ENCODE peak calls at places on chromosome 22, in nine cellular contexts. One of them, this sample, is unnamed.

GRCh38 chr22:39617761-39618757 is 47.5 kb downstream of the CACNA1I start:
- DNase-seq in GM23248: no peak
- DNase-seq in AG04450: no peak
- DNase-seq in effector memory CD4-positive, alpha-beta T cell: no peak
- DNase-seq in esophagus muscularis mucosa: no peak
- DNase-seq in GM23338: peak
- DNase-seq in H9: no peak
- DNase-seq in adrenal gland: no peak
- DNase-seq in pancreas: no peak
- DNase-seq in this sample: no peak

GRCh38 chr22:25213221-25213620 is 6.2 kb upstream of the CRYBB2 start:
- DNase-seq in H9: no peak
- DNase-seq in effector memory CD4-positive, alpha-beta T cell: no peak
- DNase-seq in pancreas: no peak
- DNase-seq in GM23248: no peak
- DNase-seq in esophagus muscularis mucosa: no peak
- DNase-seq in GM23338: no peak
- DNase-seq in adrenal gland: no peak
- DNase-seq in AG04450: no peak
- DNase-seq in this sample: no peak

GRCh38 chr22:19767427-19768380 is 7.1 kb downstream of the TBX1 start:
- DNase-seq in GM23338: peak
- DNase-seq in GM23248: no peak
- DNase-seq in pancreas: peak
- DNase-seq in H9: peak
- DNase-seq in AG04450: no peak
- DNase-seq in effector memory CD4-positive, alpha-beta T cell: no peak
- DNase-seq in adrenal gland: peak
- DNase-seq in esophagus muscularis mucosa: no peak
- DNase-seq in this sample: no peak

GRCh38 chr22:43114958-43115357 is 4.4 kb downstream of the BIK start:
- DNase-seq in GM23338: no peak
- DNase-seq in esophagus muscularis mucosa: no peak
- DNase-seq in effector memory CD4-positive, alpha-beta T cell: no peak
- DNase-seq in AG04450: no peak
- DNase-seq in H9: no peak
- DNase-seq in adrenal gland: no peak
- DNase-seq in pancreas: peak
- DNase-seq in GM23248: no peak
- DNase-seq in this sample: no peak

GRCh38 chr22:39173787-39174497 is 21.5 kb upstream of the CBX7 start:
- DNase-seq in AG04450: no peak
- DNase-seq in pancreas: no peak
- DNase-seq in adrenal gland: no peak
- DNase-seq in GM23248: peak
- DNase-seq in effector memory CD4-positive, alpha-beta T cell: peak
- DNase-seq in GM23338: no peak
- DNase-seq in H9: no peak
- DNase-seq in esophagus muscularis mucosa: no peak
- DNase-seq in this sample: peak

GRCh38 chr22:38649841-38650522 is 6.2 kb downstream of the FAM227A start:
- DNase-seq in GM23248: no peak
- DNase-seq in adrenal gland: no peak
- DNase-seq in GM23338: no peak
- DNase-seq in pancreas: no peak
- DNase-seq in AG04450: no peak
- DNase-seq in effector memory CD4-positive, alpha-beta T cell: no peak
- DNase-seq in H9: no peak
- DNase-seq in esophagus muscularis mucosa: no peak
- DNase-seq in this sample: no peak

GRCh38 chr22:49289822-49290221 is 537.9 kb downstream of the BRD1 start:
- DNase-seq in H9: no peak
- DNase-seq in esophagus muscularis mucosa: no peak
- DNase-seq in effector memory CD4-positive, alpha-beta T cell: no peak
- DNase-seq in AG04450: no peak
- DNase-seq in pancreas: no peak
- DNase-seq in GM23248: no peak
- DNase-seq in GM23338: no peak
- DNase-seq in adrenal gland: no peak
- DNase-seq in this sample: no peak

GRCh38 chr22:32684148-32684821 is 117.2 kb upstream of the TIMP3 start:
- DNase-seq in adrenal gland: no peak
- DNase-seq in GM23248: no peak
- DNase-seq in H9: no peak
- DNase-seq in effector memory CD4-positive, alpha-beta T cell: no peak
- DNase-seq in esophagus muscularis mucosa: no peak
- DNase-seq in AG04450: no peak
- DNase-seq in pancreas: no peak
- DNase-seq in GM23338: no peak
- DNase-seq in this sample: no peak

GRCh38 chr22:33111491-33111890 is 53.3 kb upstream of the SYN3 start:
- DNase-seq in pancreas: no peak
- DNase-seq in H9: no peak
- DNase-seq in AG04450: no peak
- DNase-seq in GM23338: peak
- DNase-seq in GM23248: peak
- DNase-seq in effector memory CD4-positive, alpha-beta T cell: no peak
- DNase-seq in adrenal gland: no peak
- DNase-seq in esophagus muscularis mucosa: no peak
- DNase-seq in this sample: no peak

GRCh38 chr22:42918500-42918899 is 61.4 kb upstream of the ARFGAP3 start:
- DNase-seq in pancreas: peak
- DNase-seq in effector memory CD4-positive, alpha-beta T cell: no peak
- DNase-seq in esophagus muscularis mucosa: no peak
- DNase-seq in GM23248: no peak
- DNase-seq in H9: no peak
- DNase-seq in GM23338: no peak
- DNase-seq in AG04450: no peak
- DNase-seq in adrenal gland: no peak
- DNase-seq in this sample: no peak

GRCh38 chr22:50656122-50657070 is 16.2 kb upstream of the SHANK3 start:
- DNase-seq in esophagus muscularis mucosa: no peak
- DNase-seq in effector memory CD4-positive, alpha-beta T cell: no peak
- DNase-seq in pancreas: no peak
- DNase-seq in H9: no peak
- DNase-seq in GM23248: peak
- DNase-seq in AG04450: no peak
- DNase-seq in GM23338: no peak
- DNase-seq in adrenal gland: peak
- DNase-seq in this sample: no peak

GRCh38 chr22:35064664-35065063 is 1.3 kb upstream of the ISX start:
- DNase-seq in esophagus muscularis mucosa: no peak
- DNase-seq in effector memory CD4-positive, alpha-beta T cell: no peak
- DNase-seq in AG04450: no peak
- DNase-seq in GM23338: no peak
- DNase-seq in H9: no peak
- DNase-seq in pancreas: no peak
- DNase-seq in GM23248: no peak
- DNase-seq in adrenal gland: no peak
- DNase-seq in this sample: no peak

GRCh38 chr22:44193537-44193896 is 12.8 kb downstream of the PARVG start:
- DNase-seq in H9: no peak
- DNase-seq in esophagus muscularis mucosa: no peak
- DNase-seq in AG04450: no peak
- DNase-seq in GM23338: no peak
- DNase-seq in adrenal gland: no peak
- DNase-seq in pancreas: no peak
- DNase-seq in effector memory CD4-positive, alpha-beta T cell: no peak
- DNase-seq in GM23248: no peak
- DNase-seq in this sample: no peak

GRCh38 chr22:48492371-48493320 is 1335.0 kb downstream of the BRD1 start:
- DNase-seq in effector memory CD4-positive, alpha-beta T cell: no peak
- DNase-seq in GM23248: peak
- DNase-seq in AG04450: peak
- DNase-seq in pancreas: peak
- DNase-seq in adrenal gland: peak
- DNase-seq in esophagus muscularis mucosa: no peak
- DNase-seq in GM23338: peak
- DNase-seq in H9: peak
- DNase-seq in this sample: peak

GRCh38 chr22:19448076-19448607 is 631 bp upstream of the C22orf39 start:
- DNase-seq in H9: peak
- DNase-seq in pancreas: no peak
- DNase-seq in adrenal gland: peak
- DNase-seq in effector memory CD4-positive, alpha-beta T cell: peak
- DNase-seq in esophagus muscularis mucosa: no peak
- DNase-seq in GM23248: peak
- DNase-seq in AG04450: no peak
- DNase-seq in GM23338: peak
- DNase-seq in this sample: no peak

DNA sequence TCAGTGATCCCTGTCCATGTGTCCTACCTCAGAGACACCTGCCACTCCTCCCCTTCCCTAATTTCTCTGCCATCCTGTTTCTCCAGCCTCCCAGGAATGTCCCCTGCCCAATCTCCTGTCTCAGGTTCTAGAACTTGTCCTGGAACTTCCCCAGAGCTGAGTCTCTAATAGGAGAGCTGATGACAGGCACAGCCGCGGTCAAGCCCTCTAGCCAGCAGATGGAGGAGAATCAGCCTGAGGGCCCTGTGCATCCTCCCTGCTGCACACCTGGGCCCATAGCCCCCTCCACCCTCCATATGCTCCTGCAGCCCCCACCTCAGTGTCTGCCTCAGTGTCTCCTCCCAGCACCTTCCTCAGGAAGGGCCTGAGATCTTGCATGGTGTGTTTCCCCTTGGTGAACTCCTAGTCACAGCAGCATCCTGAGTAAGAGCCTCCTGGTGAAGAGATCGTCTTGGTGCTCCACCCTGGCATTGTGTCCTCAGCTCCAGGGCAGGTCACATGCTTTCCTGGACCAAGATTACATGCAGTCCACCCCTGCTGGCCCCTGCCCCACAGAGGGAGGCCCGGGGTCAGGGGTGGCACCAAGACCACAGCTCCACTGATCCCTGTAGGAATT is 43.9 kb upstream of the VPREB1 start:
- DNase-seq in effector memory CD4-positive, alpha-beta T cell: no peak
- DNase-seq in esophagus muscularis mucosa: no peak
- DNase-seq in H9: no peak
- DNase-seq in adrenal gland: no peak
- DNase-seq in GM23338: no peak
- DNase-seq in GM23248: no peak
- DNase-seq in pancreas: no peak
- DNase-seq in AG04450: no peak
- DNase-seq in this sample: no peak
- H3K27ac ChIP-seq in effector memory CD4-positive, alpha-beta T cell: no peak
- H3K27ac ChIP-seq in esophagus muscularis mucosa: no peak
- H3K27ac ChIP-seq in H9: no peak
- H3K27ac ChIP-seq in adrenal gland: no peak
- H3K27ac ChIP-seq in GM23338: no peak
- H3K27ac ChIP-seq in GM23248: no peak
- H3K27ac ChIP-seq in pancreas: no peak
- H3K27ac ChIP-seq in AG04450: no peak
- H3K27ac ChIP-seq in this sample: no peak

GRCh38 chr22:28585324-28585723 is 94.3 kb downstream of the TTC28 start:
- DNase-seq in GM23338: peak
- DNase-seq in AG04450: no peak
- DNase-seq in H9: no peak
- DNase-seq in pancreas: no peak
- DNase-seq in esophagus muscularis mucosa: no peak
- DNase-seq in GM23248: no peak
- DNase-seq in adrenal gland: no peak
- DNase-seq in effector memory CD4-positive, alpha-beta T cell: no peak
- DNase-seq in this sample: no peak
- H3K27ac ChIP-seq in GM23338: no peak
- H3K27ac ChIP-seq in AG04450: no peak
- H3K27ac ChIP-seq in H9: no peak
- H3K27ac ChIP-seq in pancreas: no peak
- H3K27ac ChIP-seq in esophagus muscularis mucosa: no peak
- H3K27ac ChIP-seq in GM23248: no peak
- H3K27ac ChIP-seq in adrenal gland: no peak
- H3K27ac ChIP-seq in effector memory CD4-positive, alpha-beta T cell: no peak
- H3K27ac ChIP-seq in this sample: no peak

DNA sequence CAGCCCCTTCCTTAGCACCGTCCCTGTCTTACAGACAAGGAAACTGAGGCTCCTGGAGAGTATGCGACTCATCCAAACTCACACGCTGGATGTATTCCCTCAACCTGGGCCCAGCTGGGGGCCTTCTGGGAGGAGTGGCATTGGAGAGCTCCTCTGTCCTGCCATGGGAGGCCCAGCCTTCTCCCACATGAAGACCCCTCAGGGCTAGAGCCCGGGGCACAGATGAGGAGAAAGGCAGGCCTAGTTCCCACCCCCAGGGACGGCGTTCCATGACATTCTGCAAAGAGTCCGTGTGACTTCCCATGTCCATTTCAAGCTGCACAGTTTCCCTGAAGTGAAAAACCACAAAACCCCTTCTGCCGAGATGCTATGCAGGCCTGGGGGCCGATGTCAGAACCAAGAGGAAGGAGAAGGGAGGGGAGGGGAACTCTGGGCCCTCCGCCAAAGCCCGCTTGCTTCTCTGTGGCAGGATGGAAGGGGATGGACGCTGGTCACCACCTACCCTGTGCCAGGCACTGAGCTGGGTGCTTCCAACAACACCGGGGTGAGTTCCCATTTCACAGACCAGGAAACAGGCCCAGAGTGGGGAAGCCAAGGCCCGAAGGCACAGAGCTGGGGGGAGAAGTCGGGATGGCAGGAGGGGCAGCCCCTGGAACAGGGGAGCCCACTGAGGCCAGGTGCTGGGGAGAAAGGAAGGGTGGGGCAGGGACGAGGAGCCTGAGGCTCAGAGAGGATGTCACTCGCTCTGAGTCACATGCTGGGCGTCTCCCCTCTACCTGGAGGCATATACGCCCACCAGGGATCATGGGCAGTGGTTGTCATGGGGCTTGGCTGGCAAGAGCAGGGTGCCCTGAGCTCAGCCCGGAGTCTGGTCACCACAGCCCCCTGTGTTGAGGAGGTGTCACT is 15.7 kb downstream of the RAC2 start:
- DNase-seq in effector memory CD4-positive, alpha-beta T cell: peak
- DNase-seq in AG04450: no peak
- DNase-seq in GM23338: no peak
- DNase-seq in H9: no peak
- DNase-seq in adrenal gland: peak
- DNase-seq in esophagus muscularis mucosa: no peak
- DNase-seq in pancreas: no peak
- DNase-seq in GM23248: peak
- DNase-seq in this sample: peak
- H3K27ac ChIP-seq in effector memory CD4-positive, alpha-beta T cell: peak
- H3K27ac ChIP-seq in AG04450: no peak
- H3K27ac ChIP-seq in GM23338: no peak
- H3K27ac ChIP-seq in H9: no peak
- H3K27ac ChIP-seq in adrenal gland: peak
- H3K27ac ChIP-seq in esophagus muscularis mucosa: peak
- H3K27ac ChIP-seq in pancreas: no peak
- H3K27ac ChIP-seq in GM23248: peak
- H3K27ac ChIP-seq in this sample: peak

DNA sequence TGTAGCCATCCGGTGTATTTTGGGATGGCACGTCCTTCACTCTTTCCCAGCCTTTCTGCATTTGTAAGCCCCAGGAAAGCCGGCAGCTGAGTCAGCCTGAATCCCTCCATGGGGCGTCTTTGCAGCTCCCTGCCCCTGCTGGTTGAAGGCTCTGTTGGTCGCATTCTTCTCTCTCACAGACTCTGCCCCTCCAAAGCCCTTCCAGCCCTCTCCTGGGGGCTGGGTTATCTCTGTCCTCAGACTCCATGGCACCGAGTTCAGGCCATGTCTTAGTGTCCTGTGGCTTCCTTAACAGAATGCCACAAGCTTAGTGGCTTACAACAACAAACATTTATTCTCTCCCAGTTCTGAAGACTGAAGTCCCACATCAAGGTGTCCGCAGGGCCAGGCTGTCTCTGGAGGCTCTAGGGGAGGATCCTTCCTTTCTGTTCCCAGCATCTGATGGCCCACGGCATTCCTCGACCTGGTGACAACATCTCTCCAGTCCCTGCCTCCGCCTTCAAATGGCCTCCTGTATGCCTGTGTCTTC is 62.2 kb downstream of the BCR start:
- DNase-seq in adrenal gland: peak
- DNase-seq in effector memory CD4-positive, alpha-beta T cell: no peak
- DNase-seq in esophagus muscularis mucosa: no peak
- DNase-seq in H9: peak
- DNase-seq in AG04450: no peak
- DNase-seq in GM23338: peak
- DNase-seq in GM23248: no peak
- DNase-seq in pancreas: no peak
- DNase-seq in this sample: no peak
- H3K27ac ChIP-seq in adrenal gland: peak
- H3K27ac ChIP-seq in effector memory CD4-positive, alpha-beta T cell: peak
- H3K27ac ChIP-seq in esophagus muscularis mucosa: no peak
- H3K27ac ChIP-seq in H9: peak
- H3K27ac ChIP-seq in AG04450: no peak
- H3K27ac ChIP-seq in GM23338: peak
- H3K27ac ChIP-seq in GM23248: no peak
- H3K27ac ChIP-seq in pancreas: no peak
- H3K27ac ChIP-seq in this sample: peak